ENCODE peak calls at places on chromosomes 4 and X, in eight cellular contexts. I is activated naive CD8-positive, alpha-beta T cell treated with anti-CD3 and anti-CD28 coated beads, Interleukin-2, amount 50 U/mL, for 16 hours; Y is HT-29; G is stimulated activated naive CD4-positive, alpha-beta T cell; C is T-helper 22 cell; E is hepatocyte; U is endothelial cell of umbilical vein; O is IMR-90. P is an unnamed sample.

GRCh38 chr4:8286719-8287355 is 17.3 kb downstream of the HTRA3 start:
- DNase-seq in I (no peak), Y (no peak), G (no peak), C (no peak), E (no peak), U (no peak), O (no peak), P (no peak)

GRCh38 chrX:645024-645376 is 14.4 kb downstream of the SHOX start:
- DNase-seq in I (no peak), Y (no peak), G (no peak), C (no peak), E (peak), U (no peak), O (no peak), P (no peak)

GRCh38 chr4:104719539-104720230 is 225.0 kb upstream of the CXXC4 start:
- DNase-seq in I (no peak), Y (no peak), G (no peak), C (no peak), E (no peak), U (no peak), O (no peak), P (no peak)

GRCh38 chr4:112515278-112516075 is 503 bp downstream of the NEUROG2 start:
- DNase-seq in I (no peak), Y (no peak), G (peak), C (no peak), E (peak), U (peak), O (no peak), P (peak)

GRCh38 chr4:98203406-98204235 is 57.6 kb upstream of the RAP1GDS1 start:
- DNase-seq in I (no peak), Y (no peak), G (no peak), C (no peak), E (no peak), U (no peak), O (no peak), P (no peak)

GRCh38 chrX:120457766-120458180 is 11.3 kb downstream of the LAMP2 start:
- DNase-seq in I (no peak), Y (no peak), G (no peak), C (no peak), E (peak), U (no peak), O (peak), P (peak)

GRCh38 chr4:140807491-140808257 is 51.5 kb upstream of the TBC1D9 start:
- DNase-seq in I (no peak), Y (no peak), G (no peak), C (no peak), E (peak), U (no peak), O (peak), P (no peak)

GRCh38 chr4:128341634-128342033 is 54.0 kb upstream of the PGRMC2 start:
- DNase-seq in I (no peak), Y (peak), G (no peak), C (no peak), E (no peak), U (no peak), O (no peak), P (no peak)

GRCh38 chrX:38893441-38893840 is 92.2 kb downstream of the MID1IP1 start:
- DNase-seq in I (no peak), Y (no peak), G (no peak), C (no peak), E (no peak), U (no peak), O (peak), P (no peak)

GRCh38 chrX:16208601-16209000 is 41.3 kb downstream of the MAGEB17 start:
- DNase-seq in I (no peak), Y (no peak), G (no peak), C (no peak), E (no peak), U (no peak), O (no peak), P (no peak)

GRCh38 chrX:2351999-2352995 is 148.5 kb downstream of the DHRSX start:
- DNase-seq in I (no peak), Y (no peak), G (no peak), C (no peak), E (peak), U (peak), O (peak), P (no peak)

GRCh38 chr4:19850909-19851308 is 400.8 kb upstream of the SLIT2 start:
- DNase-seq in I (no peak), Y (no peak), G (no peak), C (no peak), E (no peak), U (peak), O (peak), P (no peak)

GRCh38 chr4:53716471-53717063 is 125.3 kb upstream of the LNX1 start:
- DNase-seq in I (no peak), Y (no peak), G (no peak), C (no peak), E (no peak), U (no peak), O (no peak), P (peak)